ENCODE peak calls at places on chromosomes 1 and 21, in five cellular contexts. U is HEK293T, P is SK-N-SH, D is K562, I is GM12878. M is an unnamed sample.

GRCh38 chr21:46392921-46393320 is 65.8 kb upstream of the DIP2A start:
- DNase-seq in D (no peak), I (no peak), P (no peak), U (no peak), M (no peak)

GRCh38 chr1:2042830-2043773 is 7.1 kb upstream of the PRKCZ start:
- DNase-seq in U (no peak), P (peak; percentile 60), D (no peak), I (no peak), M (peak; percentile 20)

GRCh38 chr1:212235848-212236247 is 49.4 kb upstream of the PPP2R5A start:
- DNase-seq in I (no peak), U (no peak), P (no peak), D (no peak), M (no peak)

GRCh38 chr1:109980324-109981127 is 4.0 kb upstream of the AHCYL1 start:
- DNase-seq in I (no peak), U (no peak), P (peak; percentile 30), D (no peak), M (peak; percentile 32)

GRCh38 chr1:145892486-145893087 is 6.9 kb upstream of the ANKRD35 start:
- DNase-seq in I (no peak), U (no peak), P (no peak), D (peak; percentile 46), M (no peak)

GRCh38 chr1:196723325-196724185 is 51.1 kb upstream of the CFHR3 start:
- DNase-seq in P (peak; percentile 12), I (no peak), D (peak; percentile 31), U (peak; percentile 66), M (peak; percentile 67)

GRCh38 chr1:18948048-18948912 is 8.2 kb downstream of the IFFO2 start:
- DNase-seq in P (no peak), U (no peak), I (no peak), D (no peak), M (no peak)

GRCh38 chr1:42931911-42932422 is 26.7 kb downstream of the SLC2A1 start:
- DNase-seq in I (peak; percentile 88), P (no peak), U (no peak), D (peak; percentile 63), M (no peak)

GRCh38 chr21:25126564-25126963 is 480.7 kb downstream of the MRPL39 start:
- DNase-seq in D (no peak), P (peak; percentile 30), U (no peak), I (no peak), M (no peak)

GRCh38 chr1:222464841-222465210 is 83.1 kb downstream of the HHIPL2 start:
- DNase-seq in P (peak; percentile 62), D (peak; percentile 68), U (peak; percentile 48), I (peak; percentile 61), M (peak; percentile 63)

GRCh38 chr1:77031101-77031662 is 163.9 kb downstream of the ST6GALNAC5 start:
- DNase-seq in P (no peak), D (no peak), I (no peak), U (no peak), M (no peak)

GRCh38 chr1:30801826-30802198 is 44.2 kb upstream of the LAPTM5 start:
- DNase-seq in D (peak; percentile 79), I (no peak), P (peak; percentile 86), U (peak; percentile 91), M (peak; percentile 37)

GRCh38 chr1:234169161-234169849 is 204.0 kb upstream of the COA6 start:
- DNase-seq in D (no peak), U (no peak), P (no peak), I (no peak), M (no peak)
- TF ChIP-seq FOXM1 in D (no peak), U (no peak), P (no peak), I (no peak), M (no peak)

GRCh38 chr1:241992734-241993133 is 6.2 kb downstream of the MAP1LC3C start:
- DNase-seq in D (no peak), U (no peak), P (no peak), I (no peak), M (no peak)
- TF ChIP-seq FOXM1 in D (no peak), U (no peak), P (no peak), I (no peak), M (no peak)

DNA sequence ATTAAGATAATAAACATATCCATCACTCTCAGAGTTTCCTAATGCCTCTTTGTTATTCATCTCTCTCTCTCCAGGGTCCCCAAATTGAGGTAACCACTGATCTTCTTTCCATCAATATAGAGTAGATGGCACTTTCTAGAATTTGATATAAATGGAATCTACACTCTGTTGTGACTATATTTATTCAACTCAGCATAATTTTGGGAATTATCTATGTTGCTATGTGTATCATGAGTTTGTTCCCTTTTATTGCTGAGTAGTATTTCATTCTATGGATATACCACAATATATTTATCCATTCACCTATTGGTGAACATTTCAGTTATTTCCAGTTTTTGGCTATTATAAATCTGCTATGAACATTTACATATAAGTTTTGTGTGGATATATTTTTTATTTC is 230.7 kb downstream of the HLX start:
- DNase-seq in D (no peak), I (no peak), P (no peak), U (no peak), M (no peak)
- TF ChIP-seq FOXM1 in D (no peak), I (no peak), P (no peak), U (no peak), M (no peak)

DNA sequence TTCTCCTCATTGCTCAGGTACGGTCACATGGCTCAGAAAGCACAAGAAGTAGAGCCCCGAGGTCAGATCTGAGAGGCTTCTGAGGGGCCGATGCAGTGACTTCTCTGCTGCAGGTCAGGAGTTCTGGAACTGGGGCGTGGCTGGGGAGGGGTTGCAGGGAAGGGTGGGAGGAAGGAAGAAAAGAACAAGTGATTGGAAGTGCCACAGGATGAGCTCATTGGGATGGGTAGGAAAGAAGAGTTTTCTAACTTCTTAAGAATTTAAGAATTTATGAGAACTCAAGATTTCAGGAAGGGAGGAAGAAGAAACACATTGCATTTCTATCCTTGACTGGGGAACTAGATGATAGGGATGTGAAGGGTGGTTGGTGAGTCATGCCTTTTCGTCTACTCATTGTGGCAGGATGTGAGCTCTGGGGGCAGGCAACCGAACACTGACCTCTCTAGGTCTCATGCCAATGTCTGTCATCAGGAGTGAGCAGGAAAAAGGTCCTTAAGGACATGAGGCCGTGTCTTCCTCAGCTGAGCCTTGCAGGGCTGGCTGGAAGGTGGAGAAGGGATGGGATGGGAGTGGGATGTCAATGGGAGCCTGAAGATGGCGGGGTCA is 497 bp downstream of the FCRLB start:
- DNase-seq in U (no peak), D (peak; percentile 80), I (no peak), P (no peak), M (no peak)
- TF ChIP-seq FOXM1 in U (no peak), D (no peak), I (no peak), P (no peak), M (no peak)

DNA sequence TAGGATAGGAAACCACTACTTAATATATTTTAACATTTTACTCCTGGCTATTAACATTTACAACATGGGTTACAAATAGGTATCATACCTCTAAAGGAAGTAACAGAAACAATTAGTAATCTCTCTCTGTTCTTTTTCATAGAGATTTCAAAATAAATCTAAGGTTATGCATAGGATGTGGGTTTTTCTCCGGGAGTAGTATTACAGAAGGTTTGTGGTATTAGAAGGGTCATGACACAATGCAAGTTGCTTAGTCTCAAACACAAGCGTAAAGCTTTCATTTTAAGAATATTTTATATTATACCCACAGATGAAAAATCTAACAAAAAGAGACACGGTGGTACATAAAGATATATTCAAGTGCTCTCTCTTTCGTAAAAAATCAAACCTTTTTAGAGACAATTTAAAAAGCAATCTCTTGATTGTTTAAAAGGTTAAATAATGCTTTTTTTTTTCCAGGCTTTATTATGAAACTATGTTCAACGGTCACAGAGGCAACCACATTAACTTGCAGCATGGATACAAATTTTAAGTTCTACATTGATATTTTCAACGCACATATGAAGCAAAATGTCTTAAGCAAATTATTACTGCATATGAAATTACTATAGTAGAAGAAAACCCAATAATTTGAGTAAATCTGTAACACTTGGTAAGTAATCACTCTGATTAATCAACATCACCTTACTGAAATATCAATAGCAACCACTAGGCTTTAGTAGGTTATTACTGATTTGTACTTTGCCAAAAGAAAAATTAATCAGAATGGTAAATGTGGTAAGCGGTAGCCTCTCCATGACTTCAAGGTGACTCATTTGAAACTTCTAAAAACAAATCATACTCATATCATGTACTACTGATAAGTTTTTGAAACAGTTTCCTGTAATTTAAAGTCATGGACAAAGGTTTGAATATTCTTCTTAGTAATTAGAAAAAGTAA is 97.4 kb upstream of the GFI1 start:
- DNase-seq in U (no peak), P (no peak), D (no peak), I (peak; percentile 47), M (no peak)
- TF ChIP-seq FOXM1 in U (no peak), P (no peak), D (no peak), I (peak; percentile 92), M (no peak)

DNA sequence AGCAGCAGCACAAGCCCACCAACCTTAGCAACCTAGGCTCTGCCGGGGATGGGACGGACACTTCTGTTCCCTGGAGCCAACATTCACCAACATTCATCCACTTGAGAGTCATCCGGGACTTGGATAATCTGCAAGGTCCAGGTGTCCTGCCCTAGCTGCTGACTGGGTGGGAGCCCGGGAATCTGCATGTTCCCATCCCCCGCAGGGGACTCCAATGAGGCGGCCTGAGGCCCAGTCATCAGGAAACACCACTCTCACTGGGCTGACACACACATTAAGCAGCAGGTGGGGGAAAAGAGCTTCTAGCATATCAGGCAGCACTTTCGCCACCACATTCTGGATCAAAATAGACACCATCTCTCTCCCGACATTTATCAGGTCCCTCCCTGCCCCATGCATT is 38.4 kb upstream of the CCSAP start:
- DNase-seq in U (no peak), P (no peak), I (no peak), D (no peak), M (no peak)
- TF ChIP-seq FOXM1 in U (no peak), P (no peak), I (no peak), D (no peak), M (no peak)

GRCh38 chr1:247268390-247269045 is 12.6 kb downstream of the VN1R5 start:
- DNase-seq in U (no peak), I (no peak), D (no peak), P (no peak), M (no peak)
- TF ChIP-seq FOXM1 in U (no peak), I (no peak), D (no peak), P (no peak), M (no peak)

DNA sequence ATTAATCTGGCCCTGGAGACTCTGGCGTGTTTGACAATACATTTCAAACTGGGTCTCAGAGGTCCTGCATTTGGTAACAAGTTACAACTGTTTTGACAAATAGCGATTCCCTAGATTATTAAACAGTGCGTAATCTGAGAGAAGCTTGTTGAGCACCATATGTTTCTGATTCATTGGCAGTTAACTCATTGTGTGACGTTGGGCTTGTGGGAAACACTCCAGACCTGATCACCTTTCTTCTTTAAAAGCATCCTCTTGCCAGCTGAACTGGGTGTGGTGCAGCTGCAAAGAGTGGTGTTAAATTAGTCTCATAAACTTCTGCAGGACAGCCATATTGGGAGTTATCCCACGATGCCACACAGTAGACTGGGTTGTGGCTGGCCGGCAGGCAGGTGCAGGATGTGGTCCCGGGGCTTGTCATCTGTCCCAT is 82.7 kb downstream of the CDC7 start:
- DNase-seq in P (no peak), I (no peak), U (no peak), D (no peak), M (no peak)
- TF ChIP-seq FOXM1 in P (no peak), I (no peak), U (no peak), D (no peak), M (no peak)

GRCh38 chr1:191495040-191495439 is 663.2 kb upstream of the RGS18 start:
- DNase-seq in U (no peak), I (no peak), P (no peak), D (no peak), M (no peak)

GRCh38 chr1:191498825-191499224 is 659.4 kb upstream of the RGS18 start:
- DNase-seq in D (no peak), I (no peak), P (no peak), U (no peak), M (no peak)

GRCh38 chr1:191498318-191498717 is 659.9 kb upstream of the RGS18 start:
- DNase-seq in D (peak; percentile 22), I (no peak), P (no peak), U (no peak), M (no peak)
- TF ChIP-seq FOXM1 in D (no peak), I (no peak), P (no peak), U (no peak), M (no peak)

M was measured in HepG2.